ENCODE peak calls at places on chromosomes 12 and 14, in eight cellular contexts. N is CD8-positive, alpha-beta memory T cell; B is cardiac muscle cell; R is effector memory CD4-positive, alpha-beta T cell; E is uterus; C is small intestine; P is ascending aorta; U is CD8-positive, alpha-beta T cell. S is an unnamed sample. For H3K27me3, the result is how much of the 10 kb centered on the place peaks cover.

GRCh38 chr14:39023939-39024871 is 78.8 kb downstream of the SEC23A start:
- DNase-seq in N (no peak), B (no peak), R (no peak), E (no peak), C (peak), P (no peak), U (no peak), S (no peak)

GRCh38 chr14:92759300-92759678 is 10.9 kb upstream of the LGMN start:
- DNase-seq in N (no peak), B (peak), R (no peak), E (no peak), C (peak), P (no peak), U (no peak), S (no peak)

GRCh38 chr12:4909397-4909733 is 340 bp upstream of the KCNA1 start:
- DNase-seq in N (no peak), B (no peak), R (no peak), E (no peak), C (no peak), P (no peak), U (no peak), S (no peak)

GRCh38 chr12:122752464-122753212 is at the start of gene DENR:
- DNase-seq in N (peak), B (peak), R (peak), E (peak), C (peak), P (peak), U (peak), S (peak)

GRCh38 chr14:21525995-21526671 is at the start of gene SALL2:
- DNase-seq in N (peak), B (peak), R (peak), E (peak), C (peak), P (no peak), U (peak), S (peak)

GRCh38 chr14:37457334-37457733 is 137.7 kb downstream of the FOXA1 start:
- DNase-seq in N (no peak), B (no peak), R (no peak), E (no peak), C (no peak), P (no peak), U (no peak), S (no peak)

GRCh38 chr12:8922544-8922943 is 8.2 kb downstream of the PHC1 start:
- DNase-seq in N (no peak), B (no peak), R (no peak), E (no peak), C (no peak), P (no peak), U (no peak), S (no peak)

GRCh38 chr12:107057071-107057834 is 36.1 kb downstream of the CRY1 start:
- DNase-seq in N (no peak), B (no peak), R (no peak), E (no peak), C (peak), P (no peak), U (no peak), S (no peak)

GRCh38 chr14:29716150-29716549 is 211.5 kb downstream of the PRKD1 start:
- DNase-seq in N (no peak), B (no peak), R (no peak), E (no peak), C (no peak), P (no peak), U (no peak), S (no peak)

GRCh38 chr12:56880416-56881035 is 53.7 kb downstream of the SDR9C7 start:
- DNase-seq in N (no peak), B (no peak), R (no peak), E (no peak), C (no peak), P (no peak), U (no peak), S (no peak)

GRCh38 chr12:70645494-70646317 is 8.5 kb upstream of the PTPRB start:
- DNase-seq in N (no peak), B (no peak), R (no peak), E (no peak), C (peak), P (no peak), U (no peak), S (peak)

GRCh38 chr12:109157986-109158385 is 41.6 kb downstream of the ACACB start:
- DNase-seq in N (no peak), B (no peak), R (no peak), E (no peak), C (no peak), P (no peak), U (no peak), S (peak)

GRCh38 chr14:79543966-79544365 is 667.3 kb downstream of the DIO2 start:
- DNase-seq in N (no peak), B (peak), R (no peak), E (no peak), C (no peak), P (no peak), U (no peak), S (no peak)

GRCh38 chr12:117045175-117045997 is 53.8 kb downstream of the TESC start:
- DNase-seq in N (no peak), B (no peak), R (no peak), E (no peak), C (no peak), P (no peak), U (no peak), S (no peak)

GRCh38 chr14:70663707-70664179 is 22.0 kb downstream of the TTC9 start:
- DNase-seq in N (no peak), B (no peak), R (no peak), E (no peak), C (no peak), P (no peak), U (no peak), S (no peak)

DNA sequence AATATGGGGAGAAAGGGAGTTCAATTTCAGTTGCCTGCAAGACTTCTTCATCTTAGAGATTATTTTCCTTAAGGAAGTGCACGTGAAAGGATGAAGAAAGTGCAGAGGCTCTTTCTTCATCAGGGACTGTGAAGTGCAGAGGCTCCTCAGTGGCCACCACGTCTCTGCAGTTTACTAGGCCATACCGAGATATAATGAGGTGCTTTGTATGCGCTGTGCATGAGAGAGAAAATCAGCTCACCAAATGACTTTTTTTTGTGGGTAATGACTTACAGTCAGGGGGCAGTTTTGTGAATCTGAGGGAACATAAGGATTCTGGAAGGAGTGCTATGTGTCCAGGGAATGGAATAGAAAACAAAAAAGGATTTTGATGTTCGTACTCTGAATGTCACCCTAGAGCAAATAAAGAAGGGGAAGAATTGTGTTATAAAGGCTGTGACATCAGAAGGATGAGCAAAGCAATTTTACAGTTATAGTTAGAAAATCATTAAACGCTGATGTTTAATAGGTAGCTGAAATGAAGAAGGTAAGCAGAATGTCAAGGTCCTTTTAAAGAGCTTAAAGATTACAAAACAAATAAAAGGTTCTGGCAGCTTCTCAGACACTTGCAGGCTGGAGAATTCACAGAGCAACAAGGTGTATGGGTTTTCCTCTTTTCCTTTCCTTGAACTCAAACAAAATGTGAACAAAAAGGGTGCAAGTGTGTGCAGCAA is 247.4 kb upstream of the NOVA1 start:
- DNase-seq in N (no peak), B (no peak), R (no peak), E (no peak), C (no peak), P (no peak), U (no peak), S (no peak)
- H3K27ac ChIP-seq in N (no peak), B (no peak), R (no peak), E (no peak), C (no peak), P (no peak), U (no peak), S (no peak)

GRCh38 chr12:50923361-50924130 is 28.8 kb upstream of the HIGD1C start:
- DNase-seq in N (no peak), B (no peak), R (no peak), E (no peak), C (no peak), P (no peak), U (no peak), S (no peak)
- H3K4me3 ChIP-seq in N (peak), B (no peak), R (no peak), E (peak), C (no peak), P (peak), U (peak), S (peak)

DNA sequence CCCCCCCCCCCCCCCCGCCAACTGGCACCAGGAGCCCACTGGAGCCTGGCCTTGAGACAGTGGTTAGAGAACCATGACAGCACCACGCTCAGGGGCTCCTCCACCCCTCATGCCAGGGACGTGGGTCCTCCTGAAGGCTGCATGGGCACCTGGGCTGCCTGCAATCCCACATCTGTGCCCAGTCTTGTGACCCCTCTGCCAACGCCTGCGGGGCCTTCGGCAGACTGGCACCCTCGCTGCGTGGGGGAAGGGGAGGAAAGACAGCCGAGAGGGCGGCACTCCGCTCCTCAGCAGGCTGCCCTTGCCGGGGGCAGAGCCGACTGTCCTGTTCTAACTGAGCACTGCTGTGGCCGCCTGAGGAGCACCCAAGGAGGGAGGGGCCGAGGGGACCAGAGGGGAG is 6.0 kb downstream of the LRTM2 start:
- DNase-seq in N (no peak), B (no peak), R (no peak), E (no peak), C (no peak), P (no peak), U (peak), S (no peak)
- H3K27me3 ChIP-seq in N (under half), B (under half), R (under half), E (under half), C (under half), P (under half), U (under half), S (half or more)

DNA sequence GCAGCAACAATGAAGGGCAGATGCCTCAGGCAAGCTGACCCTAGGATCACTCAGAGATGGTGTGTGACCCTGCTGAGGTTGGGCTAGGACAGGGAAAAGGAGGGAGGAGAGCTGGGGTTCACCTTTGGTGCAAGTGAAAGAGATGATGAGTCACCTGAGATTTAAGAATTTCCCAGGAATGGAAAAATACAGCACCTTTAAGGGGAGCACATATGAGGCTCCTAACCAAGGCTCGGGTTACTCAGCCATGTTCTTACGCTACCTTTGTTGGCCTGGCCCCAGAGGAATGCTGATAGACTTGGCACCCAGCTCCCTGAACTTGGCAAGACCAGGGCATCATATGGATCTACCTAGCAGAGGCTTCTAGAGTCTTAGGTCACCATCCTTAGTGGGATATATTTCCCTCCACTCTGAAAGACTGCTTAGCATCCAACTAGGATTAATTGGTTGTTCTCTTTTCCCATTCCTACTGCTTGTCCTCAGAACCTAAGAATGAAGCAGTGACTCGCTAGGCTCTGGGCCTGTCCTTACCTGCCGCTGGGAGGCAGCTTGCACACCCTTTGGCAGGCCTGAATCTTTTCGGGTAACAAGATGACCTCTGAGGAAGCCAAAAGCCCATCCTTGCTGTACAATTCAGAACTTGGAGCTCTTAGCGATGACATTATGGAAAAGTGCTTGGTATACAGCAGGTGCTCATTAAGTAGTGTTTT is 4.0 kb upstream of the NAA25 start:
- DNase-seq in N (no peak), B (no peak), R (no peak), E (no peak), C (no peak), P (no peak), U (no peak), S (peak)
- H3K27ac ChIP-seq in N (no peak), B (no peak), R (no peak), E (no peak), C (no peak), P (no peak), U (no peak), S (peak)

GRCh38 chr14:65230287-65230728 is 128.0 kb upstream of the MAX start:
- DNase-seq in N (no peak), B (peak), R (no peak), E (no peak), C (peak), P (no peak), U (no peak), S (no peak)
- H3K4me3 ChIP-seq in N (peak), B (no peak), R (peak), E (peak), C (no peak), P (peak), U (peak), S (peak)

DNA sequence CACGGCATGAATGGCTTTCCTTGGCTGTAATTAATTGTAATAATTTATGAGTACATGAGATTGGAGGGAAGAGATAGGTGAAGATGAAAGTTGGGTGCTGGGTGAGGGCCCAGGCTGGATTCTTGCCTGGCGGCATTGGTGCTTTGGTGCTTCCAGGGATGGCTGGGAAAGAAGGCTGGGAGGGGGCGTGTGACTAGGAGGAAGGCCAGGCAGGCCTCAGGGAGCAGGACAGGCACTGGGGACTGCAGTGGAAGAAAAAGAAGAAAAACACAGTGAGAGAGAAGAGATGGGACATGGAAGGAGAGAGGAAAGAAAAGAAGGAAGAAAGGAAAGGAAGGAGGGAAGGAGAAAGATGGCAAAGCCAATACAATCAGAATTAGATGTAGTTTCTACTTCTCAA is 3.7 kb downstream of the HOXC9 start:
- DNase-seq in N (no peak), B (no peak), R (no peak), E (no peak), C (no peak), P (no peak), U (no peak), S (no peak)
- H3K27me3 ChIP-seq in N (half or more), B (half or more), R (half or more), E (under half), C (under half), P (under half), U (half or more), S (under half)

GRCh38 chr12:53173085-53173715 is 7.3 kb upstream of the ZNF740 start:
- DNase-seq in N (no peak), B (no peak), R (no peak), E (peak), C (no peak), P (no peak), U (no peak), S (no peak)

GRCh38 chr12:53170245-53170644 is 10.3 kb upstream of the ZNF740 start:
- DNase-seq in N (no peak), B (no peak), R (no peak), E (peak), C (no peak), P (no peak), U (no peak), S (no peak)

GRCh38 chr12:53170876-53171724 is 9.4 kb upstream of the ZNF740 start:
- DNase-seq in N (no peak), B (no peak), R (no peak), E (peak), C (no peak), P (no peak), U (no peak), S (no peak)

GRCh38 chr12:53172352-53172751 is 8.2 kb upstream of the ZNF740 start:
- DNase-seq in N (no peak), B (no peak), R (no peak), E (peak), C (no peak), P (no peak), U (no peak), S (no peak)

GRCh38 chr12:53171725-53172329 is 8.7 kb upstream of the ZNF740 start:
- DNase-seq in N (no peak), B (no peak), R (no peak), E (peak), C (no peak), P (no peak), U (no peak), S (no peak)
- H3K27ac ChIP-seq in N (no peak), B (no peak), R (no peak), E (no peak), C (no peak), P (no peak), U (no peak), S (no peak)